ENCODE peak calls at places on chromosome 21, in six cellular contexts. K is mesothelial cell of epicardium, I is suprapubic skin, H is cardiac muscle cell, F is astrocyte of the spinal cord, Q is mucosa of descending colon. M is an unnamed sample.
A peak's percentile ranks its signal among the peaks of the same experiment; 100 is the strongest.

GRCh38 chr21:23963454-23963853 is 1643.8 kb downstream of the MRPL39 start:
- DNase-seq in I (no peak), K (no peak), F (peak; percentile 22), H (no peak), Q (no peak), M (no peak)

GRCh38 chr21:34687065-34687464 is 18.3 kb downstream of the CLIC6 start:
- DNase-seq in F (no peak), Q (no peak), H (no peak), I (no peak), K (no peak), M (no peak)

GRCh38 chr21:15003463-15004135 is 61.2 kb downstream of the NRIP1 start:
- DNase-seq in I (no peak), K (no peak), H (peak; percentile 18), F (no peak), Q (no peak), M (no peak)

GRCh38 chr21:25895565-25896205 is 160.9 kb downstream of the GABPA start:
- DNase-seq in K (no peak), F (peak; percentile 36), I (no peak), Q (no peak), H (peak; percentile 17), M (no peak)

GRCh38 chr21:37829447-37829846 is 86.8 kb downstream of the KCNJ6 start:
- DNase-seq in Q (peak; percentile 67), F (peak; percentile 63), H (no peak), K (no peak), I (no peak), M (no peak)

GRCh38 chr21:40841524-40842196 is 5.3 kb downstream of the DSCAM start:
- DNase-seq in I (no peak), K (peak; percentile 76), F (peak; percentile 30), Q (no peak), H (peak; percentile 88), M (peak; percentile 81)

GRCh38 chr21:15932681-15933200 is 203.0 kb downstream of the USP25 start:
- DNase-seq in H (no peak), Q (no peak), F (peak; percentile 35), I (no peak), K (no peak), M (no peak)

GRCh38 chr21:34534522-34534921 is 22.5 kb upstream of the KCNE1 start:
- DNase-seq in H (no peak), I (no peak), F (peak; percentile 46), Q (no peak), K (no peak), M (no peak)

GRCh38 chr21:27569091-27569490 is 602.2 kb upstream of the ADAMTS5 start:
- DNase-seq in Q (no peak), I (no peak), K (no peak), F (no peak), H (no peak), M (no peak)

GRCh38 chr21:46421756-46422555 is 36.7 kb upstream of the DIP2A start:
- DNase-seq in K (no peak), H (no peak), I (no peak), F (no peak), Q (no peak), M (no peak)

GRCh38 chr21:46421191-46421750 is 37.4 kb upstream of the DIP2A start:
- DNase-seq in K (no peak), Q (no peak), F (no peak), I (no peak), H (no peak), M (peak; percentile 21)

GRCh38 chr21:46418265-46418946 is 40.3 kb upstream of the DIP2A start:
- DNase-seq in F (no peak), K (no peak), I (no peak), H (no peak), Q (no peak), M (no peak)

GRCh38 chr21:46422636-46423241 is 36.0 kb upstream of the DIP2A start:
- DNase-seq in F (no peak), I (no peak), Q (no peak), K (no peak), H (no peak), M (no peak)

GRCh38 chr21:46420241-46421190 is 38.2 kb upstream of the DIP2A start:
- DNase-seq in K (no peak), Q (no peak), I (no peak), F (no peak), H (no peak), M (no peak)
- TF ChIP-seq CTCF in K (no peak), Q (no peak), I (no peak), F (no peak), H (no peak), M (no peak)

GRCh38 chr21:44866780-44867179 is 6.7 kb downstream of the PTTG1IP start:
- DNase-seq in F (peak; percentile 84), Q (peak; percentile 18), I (no peak), K (no peak), H (no peak), M (no peak)

GRCh38 chr21:44862869-44863685 is 10.4 kb downstream of the PTTG1IP start:
- DNase-seq in F (no peak), I (no peak), Q (peak; percentile 10), K (no peak), H (no peak), M (no peak)

GRCh38 chr21:44867464-44867863 is 6.0 kb downstream of the PTTG1IP start:
- DNase-seq in F (no peak), H (no peak), Q (no peak), K (no peak), I (peak; percentile 33), M (no peak)

GRCh38 chr21:44867999-44868700 is 5.3 kb downstream of the PTTG1IP start:
- DNase-seq in H (no peak), K (no peak), F (no peak), Q (peak; percentile 24), I (peak; percentile 41), M (no peak)

DNA sequence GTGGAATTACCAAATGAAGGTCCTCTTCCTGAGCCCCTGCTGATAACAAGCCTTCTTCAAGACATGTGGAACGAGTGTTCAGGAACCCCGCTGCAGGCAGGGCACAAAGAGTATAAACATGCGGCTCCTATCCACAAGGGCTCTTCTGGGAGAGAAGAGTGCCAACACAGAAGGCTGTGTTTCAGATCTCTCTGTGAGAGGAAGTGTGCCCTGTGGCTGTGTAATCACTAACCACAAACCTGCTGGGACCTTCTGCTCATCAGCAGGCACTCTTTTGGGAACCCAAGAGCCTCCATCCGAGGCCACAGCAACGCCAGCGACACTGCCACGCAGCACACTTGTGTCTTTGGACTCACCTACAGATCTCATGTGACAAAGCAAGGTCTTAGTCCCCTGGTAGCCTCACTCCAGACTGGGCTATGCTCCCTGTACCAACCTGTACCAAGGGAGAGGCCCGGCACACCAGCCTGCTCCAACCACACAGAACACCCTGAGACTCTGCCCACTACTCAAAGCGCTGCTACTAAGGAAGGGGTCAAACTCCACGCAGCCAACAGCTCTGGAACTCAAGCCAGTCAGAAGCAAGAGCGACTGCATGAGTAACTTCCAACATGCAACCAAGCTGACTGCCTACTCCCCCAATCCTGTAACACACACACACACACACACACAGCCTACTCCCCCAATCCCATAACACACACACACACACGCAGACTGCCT is 7.8 kb downstream of the PTTG1IP start:
- DNase-seq in I (no peak), K (no peak), F (peak; percentile 7), Q (peak; percentile 30), H (no peak), M (no peak)
- TF ChIP-seq CTCF in I (no peak), K (no peak), F (no peak), Q (no peak), H (no peak), M (no peak)

DNA sequence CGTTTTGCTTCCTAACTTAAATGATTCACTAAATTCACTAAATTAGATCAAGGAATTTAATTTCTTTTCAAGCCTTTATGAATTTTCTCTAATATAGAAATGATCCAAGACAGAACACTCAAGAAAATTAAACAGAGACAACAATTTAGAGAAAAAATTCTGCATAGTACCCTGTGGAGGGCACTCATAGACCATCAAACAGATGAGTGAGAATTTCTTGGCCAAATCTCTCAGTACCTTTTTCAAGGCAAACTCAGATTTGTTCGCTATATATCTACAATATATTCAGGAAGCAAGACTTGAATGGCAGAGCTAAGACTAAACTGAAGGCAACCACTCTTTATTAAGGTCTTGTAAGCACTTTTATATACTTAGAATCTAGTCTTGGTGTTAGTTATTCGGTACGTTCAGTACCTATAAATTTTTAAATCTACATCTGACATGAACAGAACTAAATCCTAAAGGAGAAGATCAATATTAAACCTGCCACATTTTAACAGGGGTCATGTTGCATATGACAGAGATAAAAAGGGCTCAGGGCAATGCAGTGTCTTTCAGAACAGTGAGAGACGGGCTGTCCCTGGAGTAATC is 118.7 kb upstream of the TMPRSS15 start:
- DNase-seq in F (peak; percentile 54), Q (no peak), K (no peak), I (no peak), H (peak; percentile 5), M (no peak)
- TF ChIP-seq CTCF in F (peak; percentile 37), Q (no peak), K (peak; percentile 31), I (no peak), H (no peak), M (peak; percentile 54)

DNA sequence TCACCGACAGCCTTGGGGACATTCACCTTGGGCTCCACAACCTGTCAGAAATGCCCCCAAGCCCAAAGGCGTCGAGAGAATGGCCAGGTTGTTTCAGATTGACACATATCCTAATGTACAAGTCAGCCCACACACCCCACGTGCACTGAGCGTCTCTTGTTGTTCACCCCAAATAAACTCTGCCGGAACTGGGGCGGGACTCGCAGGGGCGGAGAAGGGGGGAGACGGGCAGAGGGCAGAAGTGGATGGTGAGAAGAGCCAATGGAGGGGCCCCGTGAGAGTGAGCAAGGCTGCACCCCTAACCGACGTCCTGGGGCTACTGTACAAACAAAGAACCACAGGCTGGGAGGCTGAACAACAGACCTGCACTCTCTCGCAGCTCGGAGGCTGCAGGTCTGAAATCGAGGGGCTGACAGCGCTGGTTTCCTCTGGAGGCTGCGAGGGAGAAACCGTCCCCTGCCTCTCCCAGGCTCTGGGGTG is 8.5 kb upstream of the UMODL1 start:
- DNase-seq in K (no peak), F (no peak), Q (peak; percentile 72), H (no peak), I (no peak), M (no peak)
- TF ChIP-seq CTCF in K (no peak), F (no peak), Q (no peak), H (no peak), I (no peak), M (no peak)

DNA sequence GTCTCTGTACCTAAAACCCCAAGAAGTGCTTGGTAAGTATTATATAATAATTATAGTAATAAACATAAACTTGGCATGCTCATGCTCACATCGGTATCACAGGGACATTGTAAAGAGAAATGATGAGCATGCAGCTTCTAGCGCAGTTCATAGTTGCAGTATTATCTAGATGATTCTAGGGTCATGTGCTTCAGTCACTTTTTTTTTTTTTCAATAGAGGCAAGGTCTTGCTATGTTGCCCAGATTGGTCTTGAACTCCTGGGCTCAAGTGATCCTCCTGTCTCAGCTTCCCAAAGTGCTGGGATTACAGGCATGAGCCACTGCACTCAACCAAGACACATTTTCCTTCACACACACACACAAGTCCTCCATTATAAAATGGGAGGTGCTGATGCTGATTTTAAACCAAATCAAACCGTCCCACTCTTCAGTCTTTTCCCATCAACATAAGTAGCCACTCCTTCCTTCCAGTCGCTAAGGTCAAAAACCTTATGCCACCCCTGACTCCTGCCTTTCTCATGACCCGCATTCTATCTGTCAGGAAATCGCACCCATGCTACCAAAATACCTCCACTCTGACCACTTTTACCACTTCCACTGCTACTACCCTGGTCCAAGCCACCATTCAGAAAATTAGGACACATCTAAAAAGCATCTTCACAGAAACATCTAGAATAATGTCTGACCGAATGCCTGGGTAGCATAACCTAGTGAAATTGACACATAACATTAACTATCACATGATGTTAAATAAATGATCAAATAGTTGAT is 28.2 kb upstream of the IFNGR2 start:
- DNase-seq in H (no peak), Q (no peak), F (no peak), K (no peak), I (peak; percentile 10), M (no peak)
- TF ChIP-seq CTCF in H (no peak), Q (no peak), F (no peak), K (no peak), I (no peak), M (no peak)